ENCODE peak calls at places on chromosomes 12 and 14, in five cellular contexts. W is Karpas-422, J is MM.1S, E is HCT116, P is SK-N-SH. O is an unnamed sample.

GRCh38 chr12:120264511-120265202 is 873 bp downstream of the PXN start:
- DNase-seq in W (no peak), P (no peak), E (no peak), J (no peak), O (peak; percentile 79)

GRCh38 chr12:96208346-96208745 is 14.2 kb downstream of the ELK3 start:
- DNase-seq in W (no peak), E (no peak), P (no peak), J (no peak), O (peak; percentile 25)

GRCh38 chr12:21888464-21888863 is 52.8 kb downstream of the ABCC9 start:
- DNase-seq in E (no peak), P (no peak), W (no peak), J (no peak), O (no peak)

GRCh38 chr12:75658826-75659823 is 147.7 kb upstream of the KRR1 start:
- DNase-seq in J (no peak), E (peak; percentile 85), P (no peak), W (no peak), O (peak; percentile 79)

GRCh38 chr12:113407931-113408585 is 4.4 kb upstream of the SDS start:
- DNase-seq in W (no peak), E (no peak), P (no peak), J (no peak), O (peak; percentile 55)

GRCh38 chr12:93938921-93939320 is 209.5 kb upstream of the PLXNC1 start:
- DNase-seq in P (no peak), E (no peak), J (no peak), W (no peak), O (no peak)

GRCh38 chr14:75223664-75224154 is 47.3 kb upstream of the TMED10 start:
- DNase-seq in P (no peak), E (no peak), W (peak; percentile 59), J (peak; percentile 7), O (no peak)

GRCh38 chr12:119664642-119665041 is 3.3 kb upstream of the PRKAB1 start:
- DNase-seq in J (no peak), E (no peak), P (no peak), W (no peak), O (no peak)

GRCh38 chr14:61334197-61334701 is 12.9 kb downstream of the PRKCH start:
- DNase-seq in E (no peak), P (no peak), J (no peak), W (no peak), O (no peak)

GRCh38 chr14:22313172-22313801 is 275.7 kb downstream of the DAD1 start:
- DNase-seq in E (no peak), P (no peak), J (no peak), W (no peak), O (peak; percentile 71)

GRCh38 chr12:93819048-93819491 is 141.9 kb downstream of the CRADD start:
- DNase-seq in P (no peak), J (no peak), W (no peak), E (no peak), O (no peak)

GRCh38 chr12:71295913-71296312 is 138.1 kb upstream of the TSPAN8 start:
- DNase-seq in J (no peak), E (no peak), W (no peak), P (no peak), O (peak; percentile 42)

GRCh38 chr12:2691340-2692111 is 103.2 kb upstream of the FKBP4 start:
- DNase-seq in E (peak; percentile 4), W (peak; percentile 76), P (no peak), J (peak; percentile 85), O (no peak)

GRCh38 chr12:29739279-29739991 is 44.3 kb downstream of the TMTC1 start:
- DNase-seq in E (no peak), J (no peak), P (no peak), W (no peak), O (no peak)

GRCh38 chr12:92848740-92849139 is 80.4 kb downstream of the EEA1 start:
- DNase-seq in P (no peak), E (no peak), J (no peak), W (no peak), O (no peak)

GRCh38 chr12:45989277-45989856 is 1.0 kb downstream of the SCAF11 start:
- DNase-seq in J (peak; percentile 68), W (no peak), P (no peak), E (peak; percentile 28), O (peak; percentile 58)

GRCh38 chr14:99632410-99633035 is 12.4 kb upstream of the HHIPL1 start:
- DNase-seq in W (peak; percentile 77), P (no peak), J (no peak), E (no peak), O (no peak)

GRCh38 chr12:56119361-56119796 is 1.3 kb downstream of the ZC3H10 start:
- DNase-seq in P (peak; percentile 85), W (peak; percentile 87), E (peak; percentile 82), J (peak; percentile 83), O (peak; percentile 89)

DNA sequence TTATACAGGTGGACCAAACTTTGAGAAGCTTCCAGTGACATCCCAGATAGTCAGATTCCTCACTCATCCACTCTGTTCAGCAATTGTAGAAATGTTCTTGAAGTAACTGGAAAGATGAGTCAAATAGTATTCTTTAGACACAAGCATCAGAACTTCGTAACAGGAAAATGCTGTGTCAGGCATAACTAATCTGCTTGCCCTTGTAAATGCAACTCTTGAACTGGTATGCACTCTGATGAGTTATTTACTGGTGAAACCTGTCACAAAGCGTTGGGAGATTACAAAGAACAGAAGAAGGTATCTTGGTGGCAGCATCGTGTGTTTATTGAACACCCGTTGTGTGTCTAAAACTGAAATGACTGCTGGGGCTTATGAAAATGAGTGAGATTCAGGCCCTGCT is 10.8 kb upstream of the DUSP6 start:
- DNase-seq in P (no peak), J (no peak), W (no peak), E (no peak), O (no peak)
- H3K9me2 ChIP-seq in P (no peaks in the 10 kb centered on the region), J (no peaks in the 10 kb centered on the region), W (no peaks in the 10 kb centered on the region), E (no peaks in the 10 kb centered on the region), O (no peaks in the 10 kb centered on the region)

DNA sequence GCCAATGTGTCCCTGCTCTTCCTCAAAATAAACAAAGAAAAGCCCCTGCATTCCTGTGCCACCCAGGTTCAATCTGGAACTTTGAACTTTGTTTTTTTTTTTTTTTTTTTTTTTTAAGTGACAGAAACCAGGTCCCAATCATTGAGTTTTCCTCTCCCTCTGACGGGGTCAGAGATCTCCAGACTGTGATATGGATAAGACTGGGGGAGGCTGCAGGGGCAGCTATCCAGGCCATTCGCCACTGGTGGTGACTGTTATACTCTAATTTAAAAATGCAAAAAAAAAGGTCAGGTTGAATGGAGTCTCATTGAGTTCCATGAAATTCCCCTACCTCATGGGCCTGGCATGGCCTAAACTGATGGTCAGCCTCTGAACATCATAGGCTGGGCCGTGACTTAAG is 57.0 kb downstream of the TMX1 start:
- DNase-seq in J (no peak), E (no peak), P (peak; percentile 12), W (no peak), O (no peak)
- H3K4me3 ChIP-seq in J (no peak overlapping the region), E (no peak overlapping the region), P (no peak overlapping the region), W (no peak overlapping the region), O (no peak overlapping the region)

GRCh38 chr14:98462908-98463307 is 809.1 kb downstream of the BCL11B start:
- DNase-seq in W (no peak), E (no peak), J (no peak), P (no peak), O (no peak)

DNA sequence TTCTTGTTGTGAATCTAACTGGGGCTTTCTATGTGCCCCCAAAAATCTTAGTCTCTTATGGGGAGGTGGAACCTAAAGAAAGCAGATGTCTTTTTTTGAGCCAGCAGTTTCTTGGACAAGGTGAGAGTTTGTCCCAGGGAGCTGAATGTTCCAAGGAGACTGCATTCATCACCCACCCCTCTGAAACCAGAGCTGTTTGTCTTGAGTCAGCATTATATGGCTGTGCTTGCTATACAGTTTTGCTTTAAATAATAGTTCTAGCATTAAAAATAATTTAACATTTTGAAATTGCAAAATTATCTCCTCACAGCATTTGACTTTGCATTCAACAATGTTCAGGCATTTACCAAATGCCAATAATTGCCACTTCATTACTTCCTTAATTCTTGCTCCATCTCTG is 813.3 kb downstream of the BCL11B start:
- DNase-seq in J (no peak), W (no peak), P (no peak), E (no peak), O (no peak)
- H3K9me2 ChIP-seq in J (no peaks in the 10 kb centered on the region), W (no peaks in the 10 kb centered on the region), P (no peaks in the 10 kb centered on the region), E (no peaks in the 10 kb centered on the region), O (no peaks in the 10 kb centered on the region)

DNA sequence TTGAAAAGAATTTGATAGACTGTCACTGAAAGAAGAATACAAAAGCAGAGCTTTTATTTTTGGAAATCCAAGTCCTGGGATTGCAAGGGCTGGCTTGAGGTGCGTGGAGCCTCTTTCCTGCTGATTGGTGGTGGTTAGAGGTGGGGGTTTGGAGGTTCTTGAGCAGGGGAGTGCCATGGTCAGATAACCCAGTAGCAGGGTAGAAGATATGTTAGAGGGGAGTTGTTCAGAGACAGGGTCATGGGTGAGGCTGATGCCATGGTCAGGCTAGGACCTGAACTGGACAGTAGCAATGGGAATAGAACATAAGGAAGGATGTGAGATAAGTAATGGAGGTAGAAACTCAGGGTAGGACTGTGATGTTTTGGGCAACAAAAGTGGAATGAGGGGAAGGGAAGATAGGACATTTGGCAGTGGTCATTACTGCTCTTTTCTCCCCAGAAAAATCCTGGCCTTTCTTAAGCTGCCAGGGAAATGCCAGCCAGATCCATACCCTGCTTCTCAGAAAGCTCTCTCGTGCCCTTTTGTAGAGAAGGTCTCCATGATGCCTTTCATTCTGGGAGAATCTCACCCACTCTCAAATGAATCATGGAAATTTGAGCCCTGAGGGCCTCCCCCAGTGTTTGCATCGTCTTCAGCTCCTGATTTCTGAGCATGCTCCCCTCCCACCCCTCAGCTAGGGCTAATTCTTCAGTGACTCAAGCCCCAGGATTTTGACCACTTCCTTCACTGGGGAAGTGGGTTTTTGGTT is 9.5 kb downstream of the EMP1 start:
- DNase-seq in J (no peak), E (peak; percentile 83), P (no peak), W (no peak), O (peak; percentile 98)
- H3K4me3 ChIP-seq in J (no peak overlapping the region), E (peak overlapping the region; percentile 40), P (no peak overlapping the region), W (no peak overlapping the region), O (no peak overlapping the region)

GRCh38 chr12:122856999-122857671 is 21.9 kb downstream of the HIP1R start:
- DNase-seq in E (no peak), P (peak; percentile 80), J (no peak), W (no peak), O (peak; percentile 20)

GRCh38 chr12:122855985-122856831 is 21.0 kb downstream of the HIP1R start:
- DNase-seq in W (no peak), J (no peak), P (peak; percentile 41), E (no peak), O (no peak)

GRCh38 chr12:122854554-122854953 is 19.3 kb downstream of the HIP1R start:
- DNase-seq in P (no peak), W (no peak), E (no peak), J (no peak), O (no peak)

GRCh38 chr12:122853582-122854245 is 18.5 kb downstream of the HIP1R start:
- DNase-seq in P (peak; percentile 40), E (no peak), J (no peak), W (no peak), O (no peak)

DNA sequence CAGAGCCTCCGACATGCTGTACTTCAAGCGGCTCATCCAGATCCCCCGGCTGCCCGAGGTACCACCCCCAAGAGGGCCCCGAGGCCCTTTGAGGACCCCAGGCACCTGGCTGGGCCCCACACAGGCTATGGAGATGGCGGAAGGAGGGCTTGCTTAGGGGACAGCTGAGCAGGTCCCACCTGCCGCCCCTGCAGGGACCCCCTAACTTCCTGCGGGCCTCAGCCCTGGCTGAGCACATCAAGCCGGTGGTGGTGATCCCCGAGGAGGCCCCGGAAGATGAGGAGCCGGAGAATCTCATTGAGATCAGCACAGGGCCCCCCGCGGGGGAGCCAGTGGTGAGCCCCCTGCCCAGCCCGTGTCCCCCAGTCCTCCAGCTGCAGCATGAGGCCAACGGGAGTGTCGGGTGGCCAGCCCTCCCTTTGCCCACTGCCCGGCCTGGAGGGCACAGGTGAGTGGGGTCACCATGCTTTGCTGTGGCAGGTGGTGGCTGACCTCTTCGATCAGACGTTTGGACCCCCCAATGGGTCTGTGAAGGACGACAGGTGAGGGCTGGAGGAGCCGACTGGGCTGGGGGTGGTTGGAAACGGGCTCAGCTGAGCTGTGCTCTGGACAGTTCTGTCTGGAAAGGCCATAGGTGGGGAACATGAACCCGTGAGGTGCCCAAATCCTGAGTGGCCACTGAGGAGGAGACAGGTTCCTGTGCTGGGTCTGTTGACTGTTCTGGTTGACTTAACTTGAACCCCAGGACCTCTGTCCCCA is 20.0 kb downstream of the HIP1R start:
- DNase-seq in E (no peak), W (no peak), P (peak; percentile 22), J (no peak), O (no peak)
- H3K9me2 ChIP-seq in E (no peaks in the 10 kb centered on the region), W (no peaks in the 10 kb centered on the region), P (no peaks in the 10 kb centered on the region), J (no peaks in the 10 kb centered on the region), O (no peaks in the 10 kb centered on the region)

O was measured in PC-3.